ENCODE peak calls at places on chromosomes 1 and 21, in six cellular contexts. One of them, this sample, is unnamed.

GRCh38 chr1:55869050-55869449 is 653.9 kb upstream of the USP24 start:
- DNase-seq in GM23338: no peak
- DNase-seq in tibial artery: peak; percentile 77
- DNase-seq in thoracic aorta: peak; percentile 36
- DNase-seq in K562: no peak
- DNase-seq in fibroblast of lung: no peak
- DNase-seq in this sample: peak; percentile 9

GRCh38 chr1:6420594-6421042 is 899 bp upstream of the HES2 start:
- DNase-seq in GM23338: peak; percentile 54
- DNase-seq in tibial artery: no peak
- DNase-seq in thoracic aorta: no peak
- DNase-seq in K562: peak; percentile 92
- DNase-seq in fibroblast of lung: no peak
- DNase-seq in this sample: no peak

GRCh38 chr1:223364685-223365382 is 858 bp upstream of the SUSD4 start:
- DNase-seq in GM23338: peak; percentile 77
- DNase-seq in tibial artery: no peak
- DNase-seq in thoracic aorta: no peak
- DNase-seq in K562: peak; percentile 30
- DNase-seq in fibroblast of lung: no peak
- DNase-seq in this sample: peak; percentile 7

GRCh38 chr1:207799989-207800648 is 48.3 kb downstream of the CD46 start:
- DNase-seq in GM23338: peak; percentile 21
- DNase-seq in tibial artery: peak; percentile 61
- DNase-seq in thoracic aorta: no peak
- DNase-seq in K562: no peak
- DNase-seq in fibroblast of lung: no peak
- DNase-seq in this sample: no peak

GRCh38 chr1:921011-921837 is 2.5 kb upstream of the SAMD11 start:
- DNase-seq in GM23338: peak; percentile 91
- DNase-seq in tibial artery: peak; percentile 84
- DNase-seq in thoracic aorta: no peak
- DNase-seq in K562: peak; percentile 91
- DNase-seq in fibroblast of lung: peak; percentile 68
- DNase-seq in this sample: peak; percentile 93

GRCh38 chr1:238951809-238952208 is 434.6 kb upstream of the CHRM3 start:
- DNase-seq in GM23338: peak; percentile 61
- DNase-seq in tibial artery: no peak
- DNase-seq in thoracic aorta: no peak
- DNase-seq in K562: no peak
- DNase-seq in fibroblast of lung: peak; percentile 49
- DNase-seq in this sample: peak; percentile 20

GRCh38 chr1:109807822-109808680 is 44.3 kb upstream of the EPS8L3 start:
- DNase-seq in GM23338: no peak
- DNase-seq in tibial artery: peak; percentile 34
- DNase-seq in thoracic aorta: no peak
- DNase-seq in K562: no peak
- DNase-seq in fibroblast of lung: peak; percentile 36
- DNase-seq in this sample: no peak

GRCh38 chr1:179230721-179231120 is 1.2 kb upstream of the ABL2 start:
- DNase-seq in GM23338: no peak
- DNase-seq in tibial artery: no peak
- DNase-seq in thoracic aorta: no peak
- DNase-seq in K562: peak; percentile 31
- DNase-seq in fibroblast of lung: peak; percentile 8
- DNase-seq in this sample: no peak

GRCh38 chr1:1773874-1774273 is 4.4 kb downstream of the NADK start:
- DNase-seq in GM23338: no peak
- DNase-seq in tibial artery: no peak
- DNase-seq in thoracic aorta: no peak
- DNase-seq in K562: no peak
- DNase-seq in fibroblast of lung: no peak
- DNase-seq in this sample: no peak

GRCh38 chr21:44708866-44709425 is 2.4 kb downstream of the TSPEAR start:
- DNase-seq in GM23338: no peak
- DNase-seq in tibial artery: peak; percentile 60
- DNase-seq in thoracic aorta: no peak
- DNase-seq in K562: no peak
- DNase-seq in fibroblast of lung: no peak
- DNase-seq in this sample: no peak

GRCh38 chr1:1227386-1227785 is 4.4 kb downstream of the SDF4 start:
- DNase-seq in GM23338: no peak
- DNase-seq in tibial artery: no peak
- DNase-seq in thoracic aorta: no peak
- DNase-seq in K562: no peak
- DNase-seq in fibroblast of lung: no peak
- DNase-seq in this sample: no peak

GRCh38 chr1:34199927-34200326 is 23.2 kb downstream of the C1orf94 start:
- DNase-seq in GM23338: no peak
- DNase-seq in tibial artery: no peak
- DNase-seq in thoracic aorta: no peak
- DNase-seq in K562: no peak
- DNase-seq in fibroblast of lung: no peak
- DNase-seq in this sample: no peak

GRCh38 chr1:117128323-117129079 is 7.0 kb upstream of the TRIM45 start:
- DNase-seq in GM23338: peak; percentile 57
- DNase-seq in tibial artery: no peak
- DNase-seq in thoracic aorta: no peak
- DNase-seq in K562: no peak
- DNase-seq in fibroblast of lung: peak; percentile 76
- DNase-seq in this sample: peak; percentile 61
- H3K4me3 ChIP-seq in GM23338: no peak overlapping the region
- H3K4me3 ChIP-seq in tibial artery: no peak overlapping the region
- H3K4me3 ChIP-seq in thoracic aorta: no peak overlapping the region
- H3K4me3 ChIP-seq in K562: no peak overlapping the region
- H3K4me3 ChIP-seq in fibroblast of lung: no peak overlapping the region
- H3K4me3 ChIP-seq in this sample: no peak overlapping the region

DNA sequence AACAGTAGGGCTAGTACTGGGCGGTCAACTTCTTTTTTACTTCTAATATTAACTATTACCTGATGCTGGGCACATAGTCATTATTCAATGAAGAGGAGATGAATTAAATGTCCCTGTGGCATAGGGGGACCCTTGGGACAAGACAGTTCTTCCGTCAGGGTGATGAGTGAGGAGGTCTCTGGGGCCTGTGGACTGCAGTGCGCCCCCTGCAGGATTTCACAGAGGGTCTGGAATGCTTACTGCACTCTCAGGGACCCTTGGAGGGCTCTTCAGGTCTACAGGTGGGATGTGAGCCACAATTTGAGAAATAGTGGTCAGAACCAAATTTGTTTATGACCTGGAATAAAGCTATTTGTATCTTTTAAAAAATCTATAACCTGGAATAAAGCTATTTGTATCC is 149.4 kb downstream of the FAM78B start:
- DNase-seq in GM23338: peak; percentile 80
- DNase-seq in tibial artery: no peak
- DNase-seq in thoracic aorta: no peak
- DNase-seq in K562: no peak
- DNase-seq in fibroblast of lung: no peak
- DNase-seq in this sample: peak; percentile 28
- TF ChIP-seq CTCF in GM23338: peak; percentile 87
- TF ChIP-seq CTCF in tibial artery: no peak
- TF ChIP-seq CTCF in thoracic aorta: no peak
- TF ChIP-seq CTCF in K562: peak; percentile 57
- TF ChIP-seq CTCF in fibroblast of lung: no peak
- TF ChIP-seq CTCF in this sample: peak; percentile 59

GRCh38 chr1:154953611-154954038 is 2.3 kb downstream of the PBXIP1 start:
- DNase-seq in GM23338: no peak
- DNase-seq in tibial artery: no peak
- DNase-seq in thoracic aorta: no peak
- DNase-seq in K562: no peak
- DNase-seq in fibroblast of lung: no peak
- DNase-seq in this sample: no peak

GRCh38 chr1:154955718-154956513 is at the start of gene PBXIP1:
- DNase-seq in GM23338: peak; percentile 99
- DNase-seq in tibial artery: peak; percentile 90
- DNase-seq in thoracic aorta: peak; percentile 40
- DNase-seq in K562: peak; percentile 85
- DNase-seq in fibroblast of lung: peak; percentile 89
- DNase-seq in this sample: peak; percentile 96

GRCh38 chr1:154954541-154954940 is 1.4 kb downstream of the PBXIP1 start:
- DNase-seq in GM23338: no peak
- DNase-seq in tibial artery: no peak
- DNase-seq in thoracic aorta: no peak
- DNase-seq in K562: no peak
- DNase-seq in fibroblast of lung: no peak
- DNase-seq in this sample: no peak

GRCh38 chr1:154956557-154956956 is 658 bp upstream of the PBXIP1 start:
- DNase-seq in GM23338: no peak
- DNase-seq in tibial artery: peak; percentile 86
- DNase-seq in thoracic aorta: no peak
- DNase-seq in K562: no peak
- DNase-seq in fibroblast of lung: no peak
- DNase-seq in this sample: no peak

GRCh38 chr1:154955039-154955717 is 721 bp downstream of the PBXIP1 start:
- DNase-seq in GM23338: peak; percentile 89
- DNase-seq in tibial artery: no peak
- DNase-seq in thoracic aorta: peak; percentile 35
- DNase-seq in K562: peak; percentile 71
- DNase-seq in fibroblast of lung: peak; percentile 68
- DNase-seq in this sample: no peak
- H3K4me1 ChIP-seq in GM23338: peaks cover 30% of the 10 kb centered on the region
- H3K4me1 ChIP-seq in tibial artery: peaks cover 59% of the 10 kb centered on the region
- H3K4me1 ChIP-seq in thoracic aorta: peaks cover 52% of the 10 kb centered on the region
- H3K4me1 ChIP-seq in K562: peaks cover 31% of the 10 kb centered on the region
- H3K4me1 ChIP-seq in fibroblast of lung: peaks cover 11% of the 10 kb centered on the region
- H3K4me1 ChIP-seq in this sample: peaks cover 14% of the 10 kb centered on the region

DNA sequence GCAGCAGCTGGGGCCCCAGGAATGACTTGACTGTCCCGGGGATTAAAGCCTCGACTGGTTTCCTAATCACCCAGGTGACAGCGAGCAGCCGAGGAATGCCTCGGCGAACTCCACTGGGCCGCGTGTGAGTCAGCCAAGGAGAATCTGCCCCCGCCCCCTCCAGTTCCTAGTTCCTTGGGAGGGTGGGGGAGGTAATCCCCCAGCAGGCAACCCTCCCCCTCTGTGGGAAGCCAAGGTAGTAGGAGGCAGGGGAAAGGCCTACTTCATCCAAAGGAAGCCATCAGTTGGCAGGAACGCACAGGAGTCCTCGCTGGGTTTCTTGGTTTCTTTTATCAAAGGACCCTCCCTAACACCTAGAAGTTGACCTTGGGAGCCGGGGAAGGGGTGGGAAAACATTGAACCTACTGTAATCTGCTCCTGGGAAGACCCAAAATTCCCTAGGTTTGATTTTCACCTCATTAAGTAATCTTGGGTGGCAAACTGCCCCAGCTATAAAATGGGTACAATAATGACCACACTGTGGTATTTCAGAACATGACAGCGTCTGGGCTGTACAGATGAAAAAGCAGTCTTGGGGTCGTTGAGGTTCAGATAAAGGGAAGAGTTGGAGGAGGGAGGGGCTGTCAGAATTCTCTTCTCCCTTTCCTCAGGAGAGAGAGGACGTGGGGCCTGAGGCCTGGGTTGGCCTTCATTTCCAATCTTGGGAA is 1.4 kb downstream of the TENT5B start:
- DNase-seq in GM23338: peak; percentile 97
- DNase-seq in tibial artery: peak; percentile 89
- DNase-seq in thoracic aorta: peak; percentile 60
- DNase-seq in K562: peak; percentile 80
- DNase-seq in fibroblast of lung: peak; percentile 66
- DNase-seq in this sample: peak; percentile 74
- H3K4me3 ChIP-seq in GM23338: peak overlapping the region; percentile 91
- H3K4me3 ChIP-seq in tibial artery: peak overlapping the region; percentile 81
- H3K4me3 ChIP-seq in thoracic aorta: peak overlapping the region; percentile 87
- H3K4me3 ChIP-seq in K562: no peak overlapping the region
- H3K4me3 ChIP-seq in fibroblast of lung: no peak overlapping the region
- H3K4me3 ChIP-seq in this sample: no peak overlapping the region